ENCODE peak calls at places on chromosomes 13 and 19, in five cellular contexts. P is GM12878, U is K562, E is SK-N-SH, K is HepG2. N is an unnamed sample.

GRCh38 chr19:21023901-21024300 is 3.4 kb downstream of the ZNF430 start:
- DNase-seq in P (no peak), U (no peak), K (no peak), E (no peak), N (no peak)

GRCh38 chr19:10617409-10618121 is 7.8 kb upstream of the SLC44A2 start:
- DNase-seq in U (peak), E (peak), P (no peak), K (no peak), N (no peak)

GRCh38 chr13:23159587-23160240 is 21.1 kb upstream of the SGCG start:
- DNase-seq in K (no peak), E (peak), P (no peak), U (no peak), N (peak)

GRCh38 chr19:5891572-5891937 is 12.0 kb downstream of the NDUFA11 start:
- DNase-seq in K (no peak), U (no peak), P (no peak), E (peak), N (no peak)

GRCh38 chr19:18737954-18738351 is 53.2 kb downstream of the COMP start:
- DNase-seq in E (no peak), P (no peak), K (peak), U (no peak), N (no peak)

GRCh38 chr13:110305949-110306339 is 1.0 kb downstream of the COL4A1 start:
- DNase-seq in E (no peak), K (no peak), U (no peak), P (no peak), N (no peak)

GRCh38 chr19:51272183-51272817 is 21.4 kb downstream of the SIGLECL1 start:
- DNase-seq in K (no peak), E (no peak), U (no peak), P (no peak), N (no peak)

GRCh38 chr13:36385471-36385870 is 39.3 kb upstream of the SPART start:
- DNase-seq in P (no peak), E (no peak), U (no peak), K (no peak), N (no peak)

GRCh38 chr19:15436012-15436825 is 13.5 kb downstream of the WIZ start:
- DNase-seq in K (no peak), E (no peak), U (peak), P (no peak), N (no peak)

GRCh38 chr19:571127-571974 is 1.0 kb upstream of the BSG start:
- DNase-seq in E (no peak), U (peak), P (peak), K (peak), N (peak)

GRCh38 chr19:572140-572890 is at the start of gene BSG:
- DNase-seq in P (peak), K (peak), U (peak), E (peak), N (peak)

GRCh38 chr19:574658-575526 is 2.5 kb downstream of the BSG start:
- DNase-seq in K (peak), E (no peak), U (peak), P (peak), N (no peak)

GRCh38 chr19:575527-576506 is 3.4 kb downstream of the BSG start:
- DNase-seq in K (no peak), P (no peak), U (peak), E (peak), N (no peak)

DNA sequence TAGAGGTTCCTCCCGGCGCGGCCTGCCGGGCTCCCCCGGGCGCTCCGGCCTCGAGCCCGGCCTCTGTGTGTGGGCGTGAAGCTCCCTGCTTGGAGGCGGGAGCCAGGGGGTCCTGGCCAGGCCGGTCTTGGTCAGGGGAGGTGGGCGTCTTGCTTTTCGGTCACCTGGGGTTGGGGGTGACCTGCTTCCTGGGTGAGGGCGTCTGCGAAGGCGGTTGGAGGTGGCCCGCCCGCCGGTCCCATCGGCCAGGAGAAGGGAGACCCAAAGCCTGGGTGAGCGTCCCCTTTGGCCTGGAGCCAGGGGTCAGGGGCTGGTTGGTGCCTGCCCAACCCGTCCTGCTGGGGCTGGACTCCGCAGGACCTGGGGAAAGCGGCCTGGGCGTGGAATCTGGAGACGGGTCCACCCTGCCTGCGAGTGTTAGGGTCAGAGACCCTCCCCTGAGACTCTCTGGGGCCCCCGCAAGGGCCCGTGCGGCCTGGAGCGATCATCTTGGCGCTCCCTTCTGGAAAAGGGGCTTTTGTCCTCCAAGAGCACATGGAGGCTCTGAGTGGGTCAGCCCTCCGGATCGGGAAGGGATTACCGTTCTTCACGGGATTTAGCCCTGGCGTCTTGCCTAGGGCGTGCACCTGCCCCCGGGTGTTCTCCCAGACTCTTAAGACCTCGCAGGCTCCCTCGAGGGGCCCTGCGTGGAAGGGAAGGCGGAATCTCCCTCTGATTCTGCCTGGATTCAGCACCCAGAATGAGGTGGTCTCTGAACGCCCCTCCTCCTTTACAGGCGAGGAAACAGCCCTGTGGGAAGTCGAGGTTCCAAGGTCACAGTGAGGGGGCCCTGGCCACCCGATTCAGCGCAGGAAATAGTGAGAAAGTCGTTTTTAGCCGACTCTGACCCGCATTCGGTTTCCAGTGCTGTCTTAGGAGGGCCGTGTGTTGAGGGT is 762 bp downstream of the BSG start:
- DNase-seq in P (no peak), U (no peak), K (no peak), E (peak), N (no peak)
- TF ChIP-seq FOXM1 in P (no peak), U (no peak), K (no peak), E (no peak), N (no peak)

DNA sequence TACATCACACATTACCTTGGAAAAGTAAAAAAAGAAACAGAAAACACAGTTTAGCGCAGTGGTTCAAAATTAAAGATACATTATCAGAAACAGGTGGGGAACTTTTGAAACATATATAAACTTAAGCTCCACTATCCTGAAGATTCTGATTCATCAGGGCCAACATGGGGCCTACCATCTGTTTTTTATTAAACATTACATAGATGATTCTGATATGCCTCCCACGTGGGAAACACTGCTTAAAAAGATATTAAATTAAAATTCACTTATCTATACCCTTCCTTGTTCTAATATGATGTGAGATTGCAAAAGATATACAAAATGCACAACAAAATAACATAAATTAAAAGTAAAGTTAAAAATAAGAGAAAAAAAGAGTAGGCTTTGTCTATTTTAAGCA is 125.0 kb downstream of the VWA8 start:
- DNase-seq in U (no peak), E (peak), P (no peak), K (no peak), N (no peak)
- TF ChIP-seq FOXM1 in U (no peak), E (no peak), P (no peak), K (no peak), N (no peak)

GRCh38 chr13:32811297-32811800 is 204.9 kb upstream of the KL start:
- DNase-seq in E (no peak), P (peak), U (no peak), K (no peak), N (no peak)
- TF ChIP-seq FOXM1 in E (no peak), P (peak), U (no peak), K (no peak), N (no peak)

GRCh38 chr19:38253788-38254187 is 2.4 kb downstream of the PPP1R14A start:
- DNase-seq in P (no peak), K (no peak), U (no peak), E (no peak), N (no peak)
- TF ChIP-seq FOXM1 in P (no peak), K (no peak), U (no peak), E (no peak), N (no peak)

GRCh38 chr13:79512950-79513349 is 32.0 kb downstream of the NDFIP2 start:
- DNase-seq in K (no peak), U (no peak), E (no peak), P (no peak), N (no peak)
- TF ChIP-seq FOXM1 in K (no peak), U (no peak), E (no peak), P (no peak), N (no peak)

DNA sequence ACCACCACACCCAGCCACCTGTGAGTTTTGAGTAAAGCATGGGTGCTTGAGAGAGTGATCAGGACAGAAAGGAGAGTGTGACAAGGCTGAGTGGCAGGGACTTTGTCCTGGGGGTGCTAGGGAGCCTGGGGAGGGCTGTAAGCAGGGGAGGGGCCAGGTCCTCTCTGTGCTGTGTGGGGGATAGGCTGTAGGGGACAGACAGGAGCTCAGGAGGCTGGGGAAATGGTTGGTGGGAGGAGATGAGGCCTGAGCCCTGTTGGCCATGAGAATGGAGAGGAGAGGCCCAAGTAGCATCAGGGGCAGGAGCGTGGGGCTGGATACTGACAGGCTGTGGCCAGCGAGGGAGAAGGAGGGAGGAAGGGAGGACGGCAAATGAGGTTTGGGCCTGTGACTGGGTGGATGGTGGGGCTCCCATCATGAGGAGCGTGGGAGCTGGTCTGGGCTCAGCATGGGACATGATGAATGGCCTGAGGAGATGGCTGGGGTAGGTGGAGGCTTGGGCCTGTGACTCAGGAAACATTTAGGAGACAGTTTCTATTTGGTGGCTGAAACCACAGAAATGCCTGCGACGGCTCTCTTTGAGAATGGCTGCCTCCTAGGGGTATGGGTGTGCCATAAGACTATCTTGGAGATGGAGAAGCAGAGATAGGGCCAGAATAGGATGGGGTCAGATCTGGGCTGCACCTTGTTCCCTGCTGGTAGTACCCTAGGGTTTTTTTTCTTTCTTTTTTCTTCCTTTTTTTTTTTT is 25.0 kb downstream of the GRIN2D start:
- DNase-seq in K (no peak), E (no peak), P (no peak), U (peak), N (no peak)
- TF ChIP-seq FOXM1 in K (no peak), E (no peak), P (no peak), U (no peak), N (no peak)

GRCh38 chr19:38975861-38976271 is 324 bp upstream of the FBXO17 start:
- DNase-seq in P (no peak), E (no peak), U (no peak), K (peak), N (no peak)

GRCh38 chr19:38975214-38975860 is at the start of gene FBXO17:
- DNase-seq in E (peak), K (peak), U (peak), P (no peak), N (peak)

GRCh38 chr19:38978315-38978689 is 2.8 kb upstream of the FBXO17 start:
- DNase-seq in U (no peak), E (no peak), K (no peak), P (no peak), N (no peak)

GRCh38 chr19:38979867-38980266 is 4.3 kb upstream of the FBXO17 start:
- DNase-seq in P (no peak), E (no peak), U (no peak), K (no peak), N (no peak)

DNA sequence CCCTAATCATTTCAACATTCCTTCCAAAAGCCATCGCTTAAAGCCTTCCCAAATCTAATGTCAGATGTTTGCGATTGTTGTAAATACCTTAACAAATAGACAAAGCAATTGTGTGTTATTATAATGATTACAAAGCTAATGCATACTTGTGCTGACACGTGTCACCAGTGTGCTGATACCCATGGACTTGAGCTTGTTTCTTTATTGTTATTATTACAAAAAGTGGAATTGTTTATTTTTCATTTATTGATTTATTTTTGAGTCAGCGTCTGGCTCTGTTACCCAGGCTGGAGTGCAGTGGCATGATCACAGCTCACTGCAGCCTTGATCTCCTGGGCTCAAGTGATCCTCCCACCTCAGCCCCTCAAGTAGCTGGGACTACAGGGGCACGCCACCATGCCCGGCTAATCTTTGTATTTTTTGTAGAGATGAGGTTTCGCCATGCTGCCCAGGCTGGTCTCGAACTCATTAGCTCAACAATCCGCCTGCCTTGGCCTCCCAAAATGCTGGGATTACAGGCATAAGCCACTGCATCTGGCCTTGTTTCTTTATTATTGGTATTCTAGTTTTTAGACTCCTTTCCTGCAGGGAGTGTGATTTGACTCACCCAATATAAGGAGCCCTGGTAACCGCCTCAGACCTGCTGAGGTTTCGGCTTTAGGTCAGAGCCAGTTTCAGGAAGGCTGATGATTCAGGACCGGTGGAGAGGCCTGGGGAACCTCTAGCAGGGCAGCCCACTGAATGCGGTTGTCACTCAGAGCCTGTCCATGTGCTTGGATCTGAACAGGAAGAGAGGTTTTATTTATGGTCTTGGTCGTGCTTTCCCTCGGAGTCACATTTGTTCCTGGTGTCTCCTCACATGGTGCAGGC is 2.1 kb upstream of the FBXO17 start:
- DNase-seq in E (no peak), U (no peak), P (peak), K (no peak), N (no peak)
- TF ChIP-seq FOXM1 in E (no peak), U (no peak), P (peak), K (no peak), N (no peak)

N was measured in HEK293T.